ENCODE peak calls at places on chromosomes 12 and 14, in eight cellular contexts. One of them, this sample, is unnamed.

GRCh38 chr14:31880935-31881334 is 196.2 kb upstream of the ARHGAP5 start:
- DNase-seq in left colon: no peak
- DNase-seq in lung: no peak
- DNase-seq in GM19239: no peak
- DNase-seq in effector memory CD4-positive, alpha-beta T cell: no peak
- DNase-seq in fibroblast of lung: peak
- DNase-seq in pulmonary artery endothelial cell: no peak
- DNase-seq in HS-5: peak
- DNase-seq in this sample: no peak

GRCh38 chr14:30035361-30035760 is 107.7 kb upstream of the PRKD1 start:
- DNase-seq in left colon: no peak
- DNase-seq in lung: no peak
- DNase-seq in GM19239: no peak
- DNase-seq in effector memory CD4-positive, alpha-beta T cell: no peak
- DNase-seq in fibroblast of lung: no peak
- DNase-seq in pulmonary artery endothelial cell: no peak
- DNase-seq in HS-5: no peak
- DNase-seq in this sample: no peak

GRCh38 chr12:27900920-27901879 is 71.3 kb downstream of the PTHLH start:
- DNase-seq in left colon: no peak
- DNase-seq in lung: no peak
- DNase-seq in GM19239: no peak
- DNase-seq in effector memory CD4-positive, alpha-beta T cell: no peak
- DNase-seq in fibroblast of lung: no peak
- DNase-seq in pulmonary artery endothelial cell: no peak
- DNase-seq in HS-5: no peak
- DNase-seq in this sample: no peak

GRCh38 chr14:88129306-88130056 is 124.5 kb downstream of the GPR65 start:
- DNase-seq in left colon: no peak
- DNase-seq in lung: peak
- DNase-seq in GM19239: no peak
- DNase-seq in effector memory CD4-positive, alpha-beta T cell: no peak
- DNase-seq in fibroblast of lung: peak
- DNase-seq in pulmonary artery endothelial cell: no peak
- DNase-seq in HS-5: peak
- DNase-seq in this sample: peak

GRCh38 chr12:77572371-77572770 is 258.3 kb upstream of the NAV3 start:
- DNase-seq in left colon: no peak
- DNase-seq in lung: no peak
- DNase-seq in GM19239: no peak
- DNase-seq in effector memory CD4-positive, alpha-beta T cell: no peak
- DNase-seq in fibroblast of lung: no peak
- DNase-seq in pulmonary artery endothelial cell: no peak
- DNase-seq in HS-5: no peak
- DNase-seq in this sample: no peak

GRCh38 chr12:52753283-52753682 is 23.9 kb downstream of the KRT76 start:
- DNase-seq in left colon: no peak
- DNase-seq in lung: no peak
- DNase-seq in GM19239: no peak
- DNase-seq in effector memory CD4-positive, alpha-beta T cell: no peak
- DNase-seq in fibroblast of lung: no peak
- DNase-seq in pulmonary artery endothelial cell: no peak
- DNase-seq in HS-5: no peak
- DNase-seq in this sample: no peak

GRCh38 chr14:74176404-74176788 is 62.9 kb upstream of the VSX2 start:
- DNase-seq in left colon: no peak
- DNase-seq in lung: no peak
- DNase-seq in GM19239: no peak
- DNase-seq in effector memory CD4-positive, alpha-beta T cell: no peak
- DNase-seq in fibroblast of lung: no peak
- DNase-seq in pulmonary artery endothelial cell: no peak
- DNase-seq in HS-5: no peak
- DNase-seq in this sample: no peak

GRCh38 chr12:32051511-32052299 is 54.9 kb upstream of the BICD1 start:
- DNase-seq in left colon: no peak
- DNase-seq in lung: no peak
- DNase-seq in GM19239: no peak
- DNase-seq in effector memory CD4-positive, alpha-beta T cell: no peak
- DNase-seq in fibroblast of lung: peak
- DNase-seq in pulmonary artery endothelial cell: peak
- DNase-seq in HS-5: peak
- DNase-seq in this sample: no peak

GRCh38 chr12:104006929-104007328 is 41.3 kb downstream of the TDG start:
- DNase-seq in left colon: no peak
- DNase-seq in lung: no peak
- DNase-seq in GM19239: no peak
- DNase-seq in effector memory CD4-positive, alpha-beta T cell: no peak
- DNase-seq in fibroblast of lung: peak
- DNase-seq in pulmonary artery endothelial cell: peak
- DNase-seq in HS-5: peak
- DNase-seq in this sample: no peak

This sample was measured in SK-N-DZ.